ENCODE peak calls at places on chromosome 14, in four cellular contexts. N, O, P and X are unnamed samples.

GRCh38 chr14:80433811-80434210 is 222.5 kb upstream of the DIO2 start:
- DNase-seq in N (no peak), P (no peak), O (no peak), X (no peak)

GRCh38 chr14:97930191-97930590 is 1133.0 kb downstream of the VRK1 start:
- DNase-seq in O (no peak), N (peak), P (no peak), X (no peak)

GRCh38 chr14:101980700-101981099 is 16.3 kb downstream of the DYNC1H1 start:
- DNase-seq in P (peak), N (no peak), O (no peak), X (no peak)

GRCh38 chr14:104311358-104311757 is 173.0 kb downstream of the KIF26A start:
- DNase-seq in P (no peak), O (no peak), N (no peak), X (no peak)

GRCh38 chr14:56216631-56217379 is 98.6 kb downstream of the PELI2 start:
- DNase-seq in O (no peak), P (no peak), N (no peak), X (no peak)

GRCh38 chr14:49552630-49553029 is 33.5 kb downstream of the RPS29 start:
- DNase-seq in O (no peak), P (no peak), N (no peak), X (no peak)

GRCh38 chr14:64092940-64093339 is 201.2 kb downstream of the ESR2 start:
- DNase-seq in P (no peak), O (no peak), N (no peak), X (no peak)

GRCh38 chr14:61780125-61780524 is 17.9 kb downstream of the SNAPC1 start:
- DNase-seq in N (no peak), O (no peak), P (no peak), X (no peak)

GRCh38 chr14:44963775-44964380 is 1.9 kb downstream of the TOGARAM1 start:
- DNase-seq in P (no peak), N (peak), O (no peak), X (peak)

GRCh38 chr14:74524076-74524812 is 30.7 kb downstream of the ISCA2 start:
- DNase-seq in N (no peak), O (no peak), P (no peak), X (no peak)

GRCh38 chr14:106228541-106229158 is 702.3 kb downstream of the TMEM121 start:
- DNase-seq in P (no peak), O (no peak), N (no peak), X (no peak)

GRCh38 chr14:21089877-21090193 is 8.6 kb downstream of the ZNF219 start:
- DNase-seq in O (no peak), N (no peak), P (no peak), X (no peak)

GRCh38 chr14:94562941-94563883 is 2.0 kb downstream of the SERPINA4 start:
- DNase-seq in P (no peak), O (no peak), N (no peak), X (no peak)

GRCh38 chr14:34124585-34124984 is 173.7 kb upstream of the EGLN3 start:
- DNase-seq in N (no peak), O (no peak), P (no peak), X (no peak)

GRCh38 chr14:50801706-50802105 is 29.3 kb downstream of the NIN start:
- DNase-seq in N (no peak), P (no peak), O (no peak), X (no peak)

GRCh38 chr14:63475761-63476160 is 67.4 kb downstream of the PPP2R5E start:
- DNase-seq in O (no peak), P (no peak), N (no peak), X (no peak)

GRCh38 chr14:99155173-99155777 is 116.7 kb downstream of the BCL11B start:
- DNase-seq in N (peak), O (no peak), P (no peak), X (no peak)

GRCh38 chr14:32709072-32709471 is 229.6 kb upstream of the NPAS3 start:
- DNase-seq in N (no peak), P (peak), O (no peak), X (no peak)

GRCh38 chr14:104101086-104101621 is 15.7 kb downstream of the ASPG start:
- DNase-seq in N (peak), O (no peak), P (no peak), X (no peak)

GRCh38 chr14:30996892-30997659 is 28.4 kb upstream of the AP4S1 start:
- DNase-seq in O (no peak), P (no peak), N (peak), X (peak)

GRCh38 chr14:52279405-52279804 is 11.9 kb downstream of the PTGDR start:
- DNase-seq in P (no peak), O (no peak), N (no peak), X (no peak)

GRCh38 chr14:74647834-74648361 is 35.9 kb upstream of the LTBP2 start:
- DNase-seq in P (no peak), O (no peak), N (peak), X (peak)

GRCh38 chr14:69153848-69154208 is 909 bp upstream of the DCAF5 start:
- DNase-seq in N (peak), P (no peak), O (no peak), X (no peak)

GRCh38 chr14:89992273-89992672 is 36.5 kb downstream of the TDP1 start:
- DNase-seq in N (no peak), O (no peak), P (no peak), X (no peak)

GRCh38 chr14:33432407-33433023 is 493.8 kb downstream of the NPAS3 start:
- DNase-seq in N (no peak), P (peak), O (no peak), X (no peak)

GRCh38 chr14:67187210-67187609 is 2.0 kb upstream of the GARIN2 start:
- DNase-seq in O (no peak), P (peak), N (no peak), X (peak)

GRCh38 chr14:78022059-78022458 is 148.1 kb upstream of the NRXN3 start:
- DNase-seq in N (peak), O (no peak), P (no peak), X (peak)

GRCh38 chr14:88321692-88322504 is 1.2 kb downstream of the KCNK10 start:
- DNase-seq in O (no peak), N (peak), P (no peak), X (peak)

GRCh38 chr14:73935666-73936065 is 14.2 kb downstream of the FAM161B start:
- DNase-seq in O (no peak), N (no peak), P (no peak), X (no peak)

GRCh38 chr14:72745546-72745945 is 148.4 kb downstream of the DPF3 start:
- DNase-seq in P (peak), O (no peak), N (no peak), X (no peak)

GRCh38 chr14:35401853-35402252 is 2.7 kb downstream of the NFKBIA start:
- DNase-seq in N (no peak), O (no peak), P (no peak), X (no peak)

GRCh38 chr14:61577506-61577931 is 117.8 kb upstream of the HIF1A start:
- DNase-seq in O (no peak), N (no peak), P (no peak), X (no peak)

GRCh38 chr14:54845616-54846015 is 57.0 kb downstream of the GCH1 start:
- DNase-seq in N (no peak), O (no peak), P (no peak), X (no peak)

GRCh38 chr14:34539407-34540180 is at the start of gene EAPP:
- DNase-seq in O (peak), N (peak), P (peak), X (peak)

GRCh38 chr14:92373336-92373735 is 50.4 kb downstream of the SLC24A4 start:
- DNase-seq in O (no peak), P (no peak), N (no peak), X (no peak)